ENCODE peak calls at places on chromosome 18, in six cellular contexts. N is IMR-90, Y is GM23248, B is fibroblast of lung, W is OCI-LY7, I is A549. V is an unnamed sample.

GRCh38 chr18:76365561-76365960 is 129.5 kb downstream of the ZNF516 start:
- DNase-seq in N (no peak), Y (no peak), B (no peak), W (no peak), I (no peak), V (no peak)

GRCh38 chr18:26901020-26901419 is 35.5 kb upstream of the AQP4 start:
- DNase-seq in N (no peak), Y (no peak), B (no peak), W (no peak), I (no peak), V (no peak)

GRCh38 chr18:6031442-6031841 is 136.1 kb upstream of the TMEM200C start:
- DNase-seq in N (no peak), Y (no peak), B (no peak), W (no peak), I (no peak), V (no peak)

GRCh38 chr18:22983175-22983574 is 50.0 kb downstream of the RBBP8 start:
- DNase-seq in N (peak), Y (peak), B (peak), W (peak), I (peak), V (no peak)

GRCh38 chr18:11757084-11757590 is 68.1 kb downstream of the GNAL start:
- DNase-seq in N (no peak), Y (no peak), B (no peak), W (no peak), I (no peak), V (no peak)

GRCh38 chr18:58221060-58221725 is 177.2 kb downstream of the NEDD4L start:
- DNase-seq in N (peak), Y (peak), B (peak), W (no peak), I (peak), V (peak)

GRCh38 chr18:66761166-66761565 is 157.3 kb upstream of the CDH19 start:
- DNase-seq in N (no peak), Y (no peak), B (no peak), W (no peak), I (no peak), V (no peak)

GRCh38 chr18:499351-500229 is 911 bp downstream of the COLEC12 start:
- DNase-seq in N (peak), Y (peak), B (peak), W (no peak), I (no peak), V (no peak)

GRCh38 chr18:73232933-73233332 is 365.1 kb upstream of the NETO1 start:
- DNase-seq in N (no peak), Y (no peak), B (peak), W (no peak), I (no peak), V (no peak)

GRCh38 chr18:37541517-37541916 is 24.1 kb downstream of the CELF4 start:
- DNase-seq in N (no peak), Y (no peak), B (no peak), W (no peak), I (no peak), V (no peak)

GRCh38 chr18:43587538-43588153 is 310.4 kb upstream of the SYT4 start:
- DNase-seq in N (peak), Y (peak), B (peak), W (peak), I (no peak), V (no peak)

GRCh38 chr18:27673861-27674260 is 488.8 kb upstream of the CHST9 start:
- DNase-seq in N (no peak), Y (no peak), B (no peak), W (no peak), I (no peak), V (no peak)

GRCh38 chr18:3255611-3256165 is 6.2 kb upstream of the MYL12B start:
- DNase-seq in N (no peak), Y (no peak), B (no peak), W (no peak), I (no peak), V (no peak)

GRCh38 chr18:3257627-3258120 is 4.3 kb upstream of the MYL12B start:
- DNase-seq in N (no peak), Y (no peak), B (no peak), W (no peak), I (no peak), V (no peak)

GRCh38 chr18:3254725-3255124 is 7.1 kb downstream of the MYL12A start:
- DNase-seq in N (no peak), Y (no peak), B (no peak), W (no peak), I (no peak), V (no peak)

GRCh38 chr18:3261035-3261392 is 919 bp upstream of the MYL12B start:
- DNase-seq in N (no peak), Y (no peak), B (no peak), W (no peak), I (no peak), V (no peak)

GRCh38 chr18:3256693-3257626 is 5.0 kb upstream of the MYL12B start:
- DNase-seq in N (peak), Y (peak), B (peak), W (no peak), I (no peak), V (peak)
- H3K4me2 ChIP-seq in N (peak), Y (peak), B (peak), W (peak), I (peak), V (peak)

GRCh38 chr18:56461151-56461550 is 177.2 kb downstream of the TXNL1 start:
- DNase-seq in N (no peak), Y (no peak), B (no peak), W (no peak), I (no peak), V (peak)

GRCh38 chr18:56460590-56460989 is 177.8 kb downstream of the TXNL1 start:
- DNase-seq in N (no peak), Y (no peak), B (no peak), W (no peak), I (no peak), V (no peak)

GRCh38 chr18:56453576-56453975 is 184.8 kb downstream of the TXNL1 start:
- DNase-seq in N (no peak), Y (no peak), B (no peak), W (no peak), I (no peak), V (no peak)

GRCh38 chr18:56458770-56459450 is 179.5 kb downstream of the TXNL1 start:
- DNase-seq in N (no peak), Y (no peak), B (no peak), W (no peak), I (no peak), V (no peak)

DNA sequence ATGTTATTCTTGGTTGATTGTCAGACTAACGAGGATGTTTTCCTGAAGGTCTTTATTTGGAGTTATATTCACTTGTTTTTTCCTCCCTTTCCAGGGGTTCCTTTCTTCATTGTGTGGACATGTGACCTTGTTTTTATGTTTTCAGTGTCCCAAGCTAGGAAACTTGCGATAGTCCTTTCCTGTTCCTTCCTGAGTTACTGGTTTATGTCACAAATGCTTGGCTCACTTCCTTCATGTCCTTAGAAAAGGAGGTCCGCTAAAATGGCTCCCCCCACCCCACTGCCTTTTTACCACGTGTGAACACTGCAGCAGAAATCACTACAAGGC is 179.0 kb downstream of the TXNL1 start:
- DNase-seq in N (no peak), Y (no peak), B (no peak), W (no peak), I (no peak), V (no peak)
- H3K4me2 ChIP-seq in N (no peak), Y (no peak), B (no peak), W (no peak), I (no peak), V (no peak)

GRCh38 chr18:70249118-70249517 is 39.7 kb upstream of the SOCS6 start:
- DNase-seq in N (peak), Y (peak), B (peak), W (no peak), I (no peak), V (no peak)

GRCh38 chr18:70243131-70243530 is 37.6 kb upstream of the RTTN start:
- DNase-seq in N (no peak), Y (no peak), B (peak), W (no peak), I (peak), V (peak)

GRCh38 chr18:70245941-70246537 is 40.6 kb upstream of the RTTN start:
- DNase-seq in N (no peak), Y (no peak), B (peak), W (no peak), I (no peak), V (no peak)

GRCh38 chr18:70243545-70243944 is 38.1 kb upstream of the RTTN start:
- DNase-seq in N (no peak), Y (no peak), B (peak), W (no peak), I (no peak), V (no peak)
- H3K4me2 ChIP-seq in N (no peak), Y (no peak), B (no peak), W (no peak), I (peak), V (peak)

GRCh38 chr18:74482697-74483096 is 13.5 kb upstream of the CNDP2 start:
- DNase-seq in N (no peak), Y (no peak), B (no peak), W (no peak), I (no peak), V (no peak)

GRCh38 chr18:74488354-74488753 is 7.8 kb upstream of the CNDP2 start:
- DNase-seq in N (no peak), Y (no peak), B (no peak), W (no peak), I (no peak), V (no peak)

GRCh38 chr18:74489631-74490030 is 6.5 kb upstream of the CNDP2 start:
- DNase-seq in N (peak), Y (peak), B (peak), W (no peak), I (no peak), V (no peak)

GRCh38 chr18:74488864-74489263 is 7.3 kb upstream of the CNDP2 start:
- DNase-seq in N (no peak), Y (no peak), B (no peak), W (no peak), I (no peak), V (no peak)

DNA sequence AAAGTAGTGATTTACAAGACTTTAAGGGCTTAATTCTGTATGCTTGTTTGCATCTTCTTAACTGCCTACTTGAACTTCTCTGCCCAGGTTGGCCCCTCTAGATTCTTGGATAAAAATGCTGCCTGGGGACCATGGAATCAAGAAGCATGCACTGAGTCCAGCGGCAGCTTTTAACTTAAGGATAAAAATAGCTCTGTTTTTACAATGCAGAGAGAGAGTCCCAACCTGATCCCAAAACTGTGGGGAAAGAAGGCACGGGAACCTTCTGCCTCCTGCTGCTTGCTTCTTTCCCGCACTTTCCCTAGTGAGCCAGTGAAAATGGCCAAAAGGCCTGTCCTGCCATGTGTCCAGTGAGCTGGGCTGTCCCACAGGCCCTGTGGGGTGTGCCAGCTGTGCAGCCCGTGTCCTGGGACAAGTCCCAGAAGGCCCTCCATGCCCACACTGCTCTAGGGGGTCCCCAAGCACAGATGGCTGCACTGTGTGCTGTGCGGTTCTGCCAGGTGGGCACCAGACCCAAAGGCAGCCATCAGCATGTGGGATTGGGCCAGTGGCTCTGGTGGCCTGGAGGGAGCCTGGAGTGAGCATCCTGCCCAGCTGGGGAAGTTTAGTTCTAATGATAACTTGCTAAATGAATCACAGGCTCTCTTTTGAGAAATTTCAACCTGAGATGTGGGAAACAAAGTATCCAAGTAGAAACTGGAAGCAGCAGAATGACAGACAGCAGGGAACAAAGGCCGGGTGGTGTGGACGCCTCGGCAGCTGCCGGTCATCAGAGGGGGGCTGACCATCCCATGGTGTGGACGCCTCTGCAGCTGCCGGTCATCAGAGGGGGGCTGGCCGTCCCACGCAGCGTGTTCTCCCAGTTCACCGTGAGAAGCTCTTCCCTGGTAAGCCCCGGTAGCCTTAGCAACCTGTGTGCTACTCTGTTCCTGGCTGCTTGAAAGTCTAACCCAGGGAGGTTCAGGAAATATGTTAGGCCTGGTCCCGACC is 10.0 kb upstream of the CNDP2 start:
- DNase-seq in N (no peak), Y (no peak), B (no peak), W (no peak), I (no peak), V (no peak)
- H3K4me2 ChIP-seq in N (no peak), Y (no peak), B (no peak), W (no peak), I (no peak), V (no peak)

GRCh38 chr18:35680139-35680551 is 98.6 kb downstream of the GALNT1 start:
- DNase-seq in N (no peak), Y (no peak), B (no peak), W (no peak), I (no peak), V (no peak)

GRCh38 chr18:35682282-35682867 is 100.8 kb downstream of the GALNT1 start:
- DNase-seq in N (peak), Y (peak), B (peak), W (no peak), I (no peak), V (no peak)

GRCh38 chr18:35688757-35689156 is 107.2 kb downstream of the GALNT1 start:
- DNase-seq in N (no peak), Y (no peak), B (no peak), W (no peak), I (no peak), V (no peak)

GRCh38 chr18:35683021-35683420 is 101.5 kb downstream of the GALNT1 start:
- DNase-seq in N (peak), Y (peak), B (peak), W (no peak), I (no peak), V (no peak)
- H3K4me2 ChIP-seq in N (no peak), Y (no peak), B (no peak), W (no peak), I (no peak), V (no peak)

GRCh38 chr18:13547347-13547746 is 179.0 kb downstream of the FAM210A start:
- DNase-seq in N (no peak), Y (no peak), B (no peak), W (no peak), I (no peak), V (no peak)
- H3K4me2 ChIP-seq in N (no peak), Y (no peak), B (no peak), W (no peak), I (no peak), V (no peak)

GRCh38 chr18:59715966-59716369 is 18.7 kb upstream of the CCBE1 start:
- DNase-seq in N (peak), Y (peak), B (peak), W (no peak), I (peak), V (peak)

GRCh38 chr18:59718108-59719057 is 21.2 kb upstream of the CCBE1 start:
- DNase-seq in N (peak), Y (peak), B (peak), W (no peak), I (peak), V (peak)

GRCh38 chr18:59721214-59721613 is 24.0 kb upstream of the CCBE1 start:
- DNase-seq in N (no peak), Y (no peak), B (no peak), W (no peak), I (no peak), V (no peak)

GRCh38 chr18:59717291-59717690 is 20.1 kb upstream of the CCBE1 start:
- DNase-seq in N (no peak), Y (no peak), B (no peak), W (no peak), I (no peak), V (no peak)

DNA sequence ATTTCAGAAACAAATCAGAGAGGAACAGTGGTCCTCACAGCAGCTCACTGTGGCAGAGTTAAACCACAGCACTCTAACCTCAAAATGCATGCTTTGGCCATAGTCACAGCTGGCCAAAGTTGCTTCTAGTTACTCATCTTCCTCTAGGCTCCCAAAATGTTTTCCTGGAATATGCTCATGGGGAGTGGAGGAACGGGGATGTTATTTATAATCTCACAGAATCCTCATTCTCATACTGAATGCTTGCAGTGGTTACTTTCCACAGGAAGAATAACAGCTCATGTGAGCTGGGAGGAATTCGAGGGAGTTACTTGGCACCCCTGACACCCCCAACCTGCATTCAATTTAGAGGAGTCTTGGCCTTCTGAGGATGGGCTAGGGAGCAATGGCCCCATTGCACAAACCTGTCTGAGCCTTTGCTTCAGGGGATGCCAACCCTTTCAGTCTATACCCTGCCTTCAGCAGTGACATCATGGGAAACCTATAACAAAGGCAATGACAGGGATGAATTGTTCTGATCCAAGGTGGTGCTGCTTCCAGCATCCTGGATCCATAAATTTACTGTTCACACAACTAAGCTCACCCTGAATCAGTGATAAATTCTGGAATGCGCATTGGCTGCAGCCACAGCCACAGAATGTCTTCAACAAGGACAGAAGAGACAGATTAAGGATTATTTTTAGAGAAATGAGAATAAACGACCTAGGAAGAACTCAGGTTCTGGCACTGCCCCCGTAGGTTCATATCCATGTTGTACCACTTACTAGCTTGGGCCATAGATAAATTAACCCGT is 22.5 kb upstream of the CCBE1 start:
- DNase-seq in N (peak), Y (peak), B (peak), W (no peak), I (no peak), V (no peak)
- H3K4me2 ChIP-seq in N (peak), Y (peak), B (peak), W (no peak), I (no peak), V (no peak)

V was measured in PC-9.